ENCODE peak calls at places on chromosomes 11 and 22, in seven cellular contexts. K is fibroblast of pulmonary artery; W is fibroblast of lung; H is stimulated activated CD4-positive, alpha-beta T cell treated with anti-CD3 and anti-CD28 coated beads, Interleukin-1b, Interleukin-23, amount 100 ng/mL, for 48 hours; S is GM12891; A is stimulated activated CD8-positive, alpha-beta memory T cell treated with anti-CD3 and anti-CD28 coated beads, Interleukin-4, amount 100 ng/mL, for 4 hours; Q is COR-L47. F is an unnamed sample.

GRCh38 chr11:33320814-33321330 is 63.7 kb downstream of the HIPK3 start:
- DNase-seq in K (peak; percentile 21), W (no peak), H (no peak), S (no peak), A (no peak), Q (no peak), F (no peak)

GRCh38 chr11:129937592-129938238 is 42.3 kb upstream of the NFRKB start:
- DNase-seq in K (no peak), W (no peak), H (no peak), S (no peak), A (no peak), Q (peak; percentile 46), F (no peak)

GRCh38 chr22:37676691-37677627 is 1.5 kb downstream of the LGALS1 start:
- DNase-seq in K (peak; percentile 97), W (peak; percentile 97), H (peak; percentile 93), S (peak; percentile 80), A (peak; percentile 92), Q (peak; percentile 81), F (peak; percentile 94)

GRCh38 chr11:26976389-26976788 is 17.5 kb upstream of the FIBIN start:
- DNase-seq in K (no peak), W (peak; percentile 77), H (no peak), S (no peak), A (no peak), Q (no peak), F (no peak)

GRCh38 chr22:19864538-19865106 is 9.9 kb upstream of the GNB1L start:
- DNase-seq in K (peak; percentile 40), W (no peak), H (no peak), S (no peak), A (no peak), Q (no peak), F (no peak)

GRCh38 chr11:46426233-46426991 is 34.8 kb upstream of the CHRM4 start:
- DNase-seq in K (no peak), W (no peak), H (no peak), S (no peak), A (no peak), Q (no peak), F (no peak)

GRCh38 chr11:13160302-13160701 is 117.3 kb upstream of the BMAL1 start:
- DNase-seq in K (no peak), W (no peak), H (no peak), S (no peak), A (no peak), Q (no peak), F (no peak)

GRCh38 chr22:48517039-48518030 is 1310.3 kb downstream of the BRD1 start:
- DNase-seq in K (no peak), W (no peak), H (no peak), S (no peak), A (no peak), Q (no peak), F (peak; percentile 77)

GRCh38 chr11:119373917-119374631 is 7.4 kb downstream of the USP2 start:
- DNase-seq in K (peak; percentile 82), W (peak; percentile 86), H (peak; percentile 52), S (no peak), A (no peak), Q (peak; percentile 64), F (peak; percentile 67)

GRCh38 chr22:26555478-26555877 is 34.5 kb downstream of the TPST2 start:
- DNase-seq in K (no peak), W (no peak), H (no peak), S (no peak), A (no peak), Q (no peak), F (no peak)

GRCh38 chr11:94511932-94512781 is at the start of gene C11orf97:
- DNase-seq in K (peak; percentile 46), W (peak; percentile 42), H (peak; percentile 42), S (peak; percentile 35), A (peak; percentile 32), Q (peak; percentile 12), F (peak; percentile 89)

GRCh38 chr11:26522912-26523610 is 49.0 kb downstream of the MUC15 start:
- DNase-seq in K (peak; percentile 43), W (peak; percentile 28), H (no peak), S (no peak), A (no peak), Q (peak; percentile 2), F (no peak)

GRCh38 chr11:17063171-17064002 is 14.1 kb downstream of the RPS13 start:
- DNase-seq in K (peak; percentile 60), W (peak; percentile 54), H (peak; percentile 55), S (peak; percentile 39), A (no peak), Q (peak; percentile 73), F (peak; percentile 60)

GRCh38 chr11:87437133-87437843 is 399.6 kb downstream of the TMEM135 start:
- DNase-seq in K (no peak), W (no peak), H (no peak), S (no peak), A (no peak), Q (no peak), F (no peak)

GRCh38 chr11:128055576-128056217 is 531.7 kb downstream of the ETS1 start:
- DNase-seq in K (no peak), W (no peak), H (no peak), S (no peak), A (no peak), Q (no peak), F (no peak)